ENCODE peak calls at places on chromosomes 16 and 17, in eight cellular contexts. Z, L, U, S, B, N, A and R are unnamed samples.

GRCh38 chr17:17356931-17357270 is 53.7 kb downstream of the NT5M start:
- DNase-seq in Z (no peak), L (no peak), U (no peak), S (no peak), B (no peak), N (no peak), A (no peak), R (no peak)

GRCh38 chr16:17329412-17329811 is 141.3 kb downstream of the XYLT1 start:
- DNase-seq in Z (no peak), L (no peak), U (no peak), S (no peak), B (no peak), N (no peak), A (no peak), R (no peak)

GRCh38 chr17:38584350-38584925 is 21.3 kb downstream of the SRCIN1 start:
- DNase-seq in Z (peak), L (peak), U (peak), S (no peak), B (peak), N (peak), A (no peak), R (peak)

GRCh38 chr17:44069974-44070454 is 521 bp upstream of the G6PC3 start:
- DNase-seq in Z (peak), L (no peak), U (no peak), S (no peak), B (peak), N (no peak), A (no peak), R (no peak)

GRCh38 chr17:40309031-40309937 is at the start of gene RARA:
- DNase-seq in Z (no peak), L (no peak), U (no peak), S (peak), B (no peak), N (no peak), A (no peak), R (no peak)

GRCh38 chr17:76240461-76241204 is at the start of gene RNF157:
- DNase-seq in Z (peak), L (peak), U (peak), S (peak), B (peak), N (peak), A (peak), R (peak)

GRCh38 chr16:1966460-1966859 is at the start of gene RNF151:
- DNase-seq in Z (no peak), L (no peak), U (no peak), S (no peak), B (no peak), N (no peak), A (no peak), R (no peak)

GRCh38 chr17:39926135-39926587 is 1.2 kb downstream of the ORMDL3 start:
- DNase-seq in Z (no peak), L (no peak), U (no peak), S (no peak), B (no peak), N (no peak), A (no peak), R (no peak)

GRCh38 chr17:74528491-74529199 is 2.6 kb downstream of the CD300LB start:
- DNase-seq in Z (no peak), L (no peak), U (no peak), S (peak), B (no peak), N (no peak), A (no peak), R (no peak)

GRCh38 chr17:79937981-79938695 is 97.5 kb downstream of the TBC1D16 start:
- DNase-seq in Z (no peak), L (no peak), U (no peak), S (no peak), B (no peak), N (no peak), A (no peak), R (no peak)

GRCh38 chr16:75256871-75257343 is 5.5 kb upstream of the BCAR1 start:
- DNase-seq in Z (peak), L (no peak), U (no peak), S (peak), B (no peak), N (no peak), A (no peak), R (no peak)

GRCh38 chr17:68776451-68776850 is 175.3 kb upstream of the FAM20A start:
- DNase-seq in Z (no peak), L (no peak), U (no peak), S (no peak), B (no peak), N (no peak), A (no peak), R (no peak)